ENCODE peak calls at places on chromosomes 5 and 9, in ten cellular contexts. K, Z, I, W, T, F, X, Q, P and V are unnamed samples.

GRCh38 chr9:124868511-124869465 is 6.9 kb downstream of the ARPC5L start:
- DNase-seq in K (peak; percentile 59), Z (peak; percentile 87), I (peak; percentile 96), W (peak; percentile 80), T (peak; percentile 85), F (peak; percentile 91), X (peak; percentile 82), Q (peak; percentile 82), P (peak; percentile 82), V (no peak)

GRCh38 chr5:150523472-150524350 is 15.8 kb downstream of the NDST1 start:
- DNase-seq in K (peak; percentile 89), Z (peak; percentile 37), I (peak; percentile 84), W (peak; percentile 51), T (no peak), F (no peak), X (peak; percentile 69), Q (no peak), P (no peak), V (peak; percentile 58)

GRCh38 chr5:68114641-68115040 is 100.9 kb upstream of the PIK3R1 start:
- DNase-seq in K (peak; percentile 89), Z (no peak), I (peak; percentile 91), W (no peak), T (no peak), F (no peak), X (no peak), Q (no peak), P (no peak), V (peak; percentile 77)

GRCh38 chr9:136403915-136404800 is 4.2 kb upstream of the SNAPC4 start:
- DNase-seq in K (no peak), Z (no peak), I (no peak), W (no peak), T (no peak), F (no peak), X (no peak), Q (no peak), P (no peak), V (no peak)

GRCh38 chr9:129751841-129752801 is 721 bp downstream of the PTGES start:
- DNase-seq in K (peak; percentile 45), Z (no peak), I (peak; percentile 40), W (peak; percentile 77), T (peak; percentile 40), F (peak; percentile 63), X (no peak), Q (no peak), P (no peak), V (no peak)

GRCh38 chr5:142432961-142433360 is 108.1 kb upstream of the SPRY4 start:
- DNase-seq in K (no peak), Z (no peak), I (no peak), W (no peak), T (no peak), F (no peak), X (no peak), Q (no peak), P (peak; percentile 18), V (no peak)

GRCh38 chr9:136700959-136701664 is 11.3 kb upstream of the DIPK1B start:
- DNase-seq in K (no peak), Z (no peak), I (no peak), W (no peak), T (no peak), F (peak; percentile 54), X (no peak), Q (no peak), P (peak; percentile 38), V (no peak)

GRCh38 chr5:139043127-139043905 is 154.9 kb downstream of the SIL1 start:
- DNase-seq in K (peak; percentile 53), Z (no peak), I (no peak), W (no peak), T (no peak), F (no peak), X (no peak), Q (no peak), P (no peak), V (no peak)

GRCh38 chr9:90299963-90300362 is 342.7 kb downstream of the DIRAS2 start:
- DNase-seq in K (no peak), Z (no peak), I (no peak), W (no peak), T (no peak), F (no peak), X (no peak), Q (no peak), P (no peak), V (no peak)

GRCh38 chr5:71719092-71719964 is at the start of gene CARTPT:
- DNase-seq in K (no peak), Z (no peak), I (peak; percentile 9), W (no peak), T (no peak), F (no peak), X (peak; percentile 26), Q (no peak), P (no peak), V (no peak)

GRCh38 chr5:142145106-142145900 is 36.7 kb downstream of the NDFIP1 start:
- DNase-seq in K (peak; percentile 81), Z (peak; percentile 42), I (peak; percentile 77), W (peak; percentile 58), T (peak; percentile 59), F (no peak), X (peak; percentile 71), Q (no peak), P (peak; percentile 18), V (peak; percentile 37)

GRCh38 chr9:134234001-134234660 is 69.8 kb upstream of the RNU6ATAC start:
- DNase-seq in K (no peak), Z (no peak), I (no peak), W (peak; percentile 82), T (no peak), F (no peak), X (no peak), Q (no peak), P (no peak), V (no peak)

GRCh38 chr9:37998881-37999311 is 70.1 kb downstream of the SHB start:
- DNase-seq in K (no peak), Z (no peak), I (no peak), W (no peak), T (no peak), F (peak; percentile 64), X (no peak), Q (no peak), P (no peak), V (no peak)

GRCh38 chr9:22005083-22005699 is 3.9 kb downstream of the CDKN2B start:
- DNase-seq in K (peak; percentile 9), Z (no peak), I (peak; percentile 61), W (no peak), T (no peak), F (no peak), X (peak; percentile 33), Q (no peak), P (no peak), V (no peak)

GRCh38 chr5:152072076-152072475 is 147.4 kb upstream of the GLRA1 start:
- DNase-seq in K (peak; percentile 19), Z (no peak), I (no peak), W (no peak), T (no peak), F (no peak), X (no peak), Q (no peak), P (no peak), V (no peak)

GRCh38 chr9:107488400-107489143 is 997 bp downstream of the KLF4 start:
- DNase-seq in K (peak; percentile 76), Z (peak; percentile 74), I (peak; percentile 88), W (peak; percentile 81), T (peak; percentile 74), F (peak; percentile 90), X (peak; percentile 42), Q (peak; percentile 87), P (no peak), V (no peak)

GRCh38 chr5:150522504-150523464 is 14.9 kb downstream of the NDST1 start:
- DNase-seq in K (no peak), Z (no peak), I (no peak), W (no peak), T (peak; percentile 64), F (peak; percentile 73), X (no peak), Q (no peak), P (no peak), V (no peak)

GRCh38 chr5:67998709-67999251 is 216.8 kb upstream of the PIK3R1 start:
- DNase-seq in K (peak; percentile 42), Z (no peak), I (peak; percentile 95), W (peak; percentile 83), T (peak; percentile 65), F (peak; percentile 77), X (peak; percentile 82), Q (peak; percentile 87), P (no peak), V (no peak)

GRCh38 chr5:78773655-78774054 is 125.1 kb upstream of the LHFPL2 start:
- DNase-seq in K (no peak), Z (no peak), I (no peak), W (no peak), T (no peak), F (no peak), X (no peak), Q (no peak), P (no peak), V (no peak)

GRCh38 chr5:129718766-129719165 is 29.1 kb upstream of the MINAR2 start:
- DNase-seq in K (peak; percentile 10), Z (no peak), I (peak; percentile 36), W (no peak), T (no peak), F (no peak), X (no peak), Q (no peak), P (no peak), V (no peak)

GRCh38 chr5:165031361-165031760 is 1525.9 kb downstream of the MAT2B start:
- DNase-seq in K (no peak), Z (no peak), I (no peak), W (no peak), T (no peak), F (no peak), X (no peak), Q (no peak), P (no peak), V (no peak)

GRCh38 chr5:73417307-73418035 is 31.1 kb downstream of the FOXD1 start:
- DNase-seq in K (no peak), Z (no peak), I (peak; percentile 49), W (peak; percentile 71), T (no peak), F (no peak), X (no peak), Q (no peak), P (no peak), V (no peak)
- TF ChIP-seq CTCF in K (no peak), Z (no peak), I (no peak), W (no peak), T (no peak), F (no peak), X (no peak), Q (no peak), P (no peak), V (no peak)

GRCh38 chr5:97400537-97400936 is 217.5 kb upstream of the RIOK2 start:
- DNase-seq in K (no peak), Z (no peak), I (no peak), W (no peak), T (no peak), F (no peak), X (no peak), Q (no peak), P (no peak), V (no peak)
- H3K4me3 ChIP-seq in K (no peak overlapping the region), Z (no peak overlapping the region), I (no peak overlapping the region), W (no peak overlapping the region), T (no peak overlapping the region), F (no peak overlapping the region), X (no peak overlapping the region), Q (no peak overlapping the region), P (no peak overlapping the region), V (no peak overlapping the region)

GRCh38 chr9:126146254-126147145 is 180.1 kb upstream of the MVB12B start:
- DNase-seq in K (no peak), Z (no peak), I (no peak), W (no peak), T (peak; percentile 29), F (no peak), X (peak; percentile 48), Q (peak; percentile 26), P (no peak), V (no peak)
- TF ChIP-seq CTCF in K (peak; percentile 22), Z (no peak), I (peak; percentile 28), W (no peak), T (no peak), F (peak; percentile 12), X (peak; percentile 50), Q (peak; percentile 46), P (no peak), V (peak; percentile 34)

GRCh38 chr5:41508696-41509398 is 1.6 kb downstream of the PLCXD3 start:
- DNase-seq in K (no peak), Z (no peak), I (no peak), W (no peak), T (no peak), F (no peak), X (no peak), Q (no peak), P (no peak), V (no peak)
- H3K4me3 ChIP-seq in K (peak overlapping the region; percentile 74), Z (no peak overlapping the region), I (no peak overlapping the region), W (no peak overlapping the region), T (no peak overlapping the region), F (peak overlapping the region; percentile 58), X (no peak overlapping the region), Q (peak overlapping the region; percentile 66), P (no peak overlapping the region), V (no peak overlapping the region)